ENCODE peak calls at places on chromosome 6, in eight cellular contexts. A, I, Y, F, P, R, H and C are unnamed samples. For H3K4me1, the result is how much of the 10 kb centered on the place peaks cover.

GRCh38 chr6:14544689-14545088 is 427.1 kb downstream of the CD83 start:
- DNase-seq in A (no peak), I (no peak), Y (no peak), F (no peak), P (no peak), R (no peak), H (no peak), C (no peak)

GRCh38 chr6:21128601-21129000 is 464.9 kb upstream of the SOX4 start:
- DNase-seq in A (no peak), I (no peak), Y (no peak), F (no peak), P (no peak), R (no peak), H (no peak), C (no peak)

GRCh38 chr6:130020106-130020851 is 1.9 kb downstream of the L3MBTL3 start:
- DNase-seq in A (peak), I (peak), Y (peak), F (no peak), P (peak), R (peak), H (peak), C (peak)

GRCh38 chr6:127514396-127515227 is 4.5 kb downstream of the MTCL3 start:
- DNase-seq in A (peak), I (peak), Y (peak), F (peak), P (no peak), R (peak), H (peak), C (peak)

GRCh38 chr6:167993831-167994230 is 3.6 kb upstream of the KIF25 start:
- DNase-seq in A (no peak), I (no peak), Y (no peak), F (no peak), P (no peak), R (no peak), H (no peak), C (no peak)

GRCh38 chr6:168101201-168102092 is 22.4 kb upstream of the FRMD1 start:
- DNase-seq in A (no peak), I (peak), Y (no peak), F (no peak), P (no peak), R (no peak), H (no peak), C (no peak)

GRCh38 chr6:111985202-111985731 is 68.6 kb upstream of the CCN6 start:
- DNase-seq in A (peak), I (no peak), Y (no peak), F (peak), P (peak), R (no peak), H (no peak), C (no peak)

GRCh38 chr6:167826230-167827061 is at the start of gene AFDN:
- DNase-seq in A (peak), I (peak), Y (peak), F (peak), P (no peak), R (peak), H (peak), C (peak)

GRCh38 chr6:164749126-164749758 is 560.2 kb downstream of the C6orf118 start:
- DNase-seq in A (no peak), I (no peak), Y (no peak), F (no peak), P (no peak), R (no peak), H (no peak), C (peak)

GRCh38 chr6:14601490-14601889 is 483.9 kb downstream of the CD83 start:
- DNase-seq in A (no peak), I (no peak), Y (no peak), F (no peak), P (no peak), R (no peak), H (no peak), C (no peak)

GRCh38 chr6:143605894-143606293 is 71.9 kb upstream of the PHACTR2 start:
- DNase-seq in A (no peak), I (no peak), Y (no peak), F (no peak), P (no peak), R (no peak), H (no peak), C (no peak)

GRCh38 chr6:21931641-21932335 is 338.2 kb downstream of the SOX4 start:
- DNase-seq in A (peak), I (no peak), Y (no peak), F (peak), P (no peak), R (no peak), H (no peak), C (no peak)

GRCh38 chr6:84774174-84775158 is 10.1 kb upstream of the TBX18 start:
- DNase-seq in A (peak), I (peak), Y (peak), F (no peak), P (peak), R (no peak), H (no peak), C (peak)

GRCh38 chr6:28531479-28532128 is 5.9 kb downstream of the GPX5 start:
- DNase-seq in A (no peak), I (no peak), Y (no peak), F (no peak), P (no peak), R (no peak), H (no peak), C (no peak)

GRCh38 chr6:107988570-107988969 is 30.6 kb upstream of the SEC63 start:
- DNase-seq in A (no peak), I (no peak), Y (no peak), F (no peak), P (no peak), R (no peak), H (no peak), C (no peak)

GRCh38 chr6:139007428-139007827 is 19.4 kb upstream of the REPS1 start:
- DNase-seq in A (no peak), I (no peak), Y (no peak), F (no peak), P (no peak), R (no peak), H (no peak), C (no peak)

GRCh38 chr6:13268914-13269532 is 59.3 kb downstream of the TBC1D7 start:
- DNase-seq in A (peak), I (no peak), Y (no peak), F (peak), P (no peak), R (no peak), H (no peak), C (no peak)

GRCh38 chr6:28597924-28598323 is 72.2 kb downstream of the GPX5 start:
- DNase-seq in A (no peak), I (no peak), Y (peak), F (no peak), P (no peak), R (no peak), H (no peak), C (peak)

GRCh38 chr6:34423254-34423653 is 2.6 kb downstream of the RPS10 start:
- DNase-seq in A (no peak), I (no peak), Y (no peak), F (peak), P (no peak), R (no peak), H (no peak), C (no peak)

GRCh38 chr6:17098538-17098937 is 3.3 kb upstream of the STMND1 start:
- DNase-seq in A (no peak), I (no peak), Y (no peak), F (peak), P (no peak), R (no peak), H (no peak), C (no peak)

GRCh38 chr6:119110601-119111548 is 32.4 kb upstream of the FAM184A start:
- DNase-seq in A (peak), I (no peak), Y (peak), F (peak), P (peak), R (peak), H (no peak), C (peak)

GRCh38 chr6:33029297-33030184 is 20.1 kb upstream of the HLA-DOA start:
- DNase-seq in A (no peak), I (peak), Y (peak), F (peak), P (no peak), R (no peak), H (peak), C (no peak)

GRCh38 chr6:79526897-79527296 is 10.3 kb downstream of the LCA5 start:
- DNase-seq in A (no peak), I (no peak), Y (no peak), F (no peak), P (no peak), R (no peak), H (no peak), C (no peak)

GRCh38 chr6:83615025-83615999 is 93.6 kb downstream of the SNAP91 start:
- DNase-seq in A (peak), I (peak), Y (no peak), F (peak), P (peak), R (no peak), H (no peak), C (peak)

GRCh38 chr6:296151-297122 is 4.2 kb downstream of the DUSP22 start:
- DNase-seq in A (no peak), I (peak), Y (no peak), F (no peak), P (peak), R (peak), H (no peak), C (no peak)

GRCh38 chr6:90285611-90286381 is 10.8 kb downstream of the BACH2 start:
- DNase-seq in A (peak), I (peak), Y (peak), F (peak), P (peak), R (peak), H (peak), C (peak)

GRCh38 chr6:158244373-158244772 is 67.9 kb upstream of the TULP4 start:
- DNase-seq in A (no peak), I (no peak), Y (no peak), F (no peak), P (no peak), R (no peak), H (no peak), C (no peak)

GRCh38 chr6:107638493-107638892 is 148.6 kb downstream of the SOBP start:
- DNase-seq in A (no peak), I (no peak), Y (no peak), F (no peak), P (no peak), R (no peak), H (no peak), C (no peak)

GRCh38 chr6:82006027-82006738 is 241.4 kb downstream of the IBTK start:
- DNase-seq in A (peak), I (no peak), Y (peak), F (peak), P (no peak), R (no peak), H (no peak), C (peak)

GRCh38 chr6:17022604-17023003 is 79.2 kb upstream of the STMND1 start:
- DNase-seq in A (no peak), I (no peak), Y (no peak), F (no peak), P (no peak), R (no peak), H (no peak), C (no peak)

GRCh38 chr6:63936399-63936798 is 300.8 kb downstream of the PHF3 start:
- DNase-seq in A (no peak), I (no peak), Y (no peak), F (no peak), P (no peak), R (no peak), H (no peak), C (no peak)

GRCh38 chr6:44176935-44177509 is 18.4 kb downstream of the CAPN11 start:
- DNase-seq in A (no peak), I (no peak), Y (no peak), F (no peak), P (peak), R (peak), H (no peak), C (no peak)

GRCh38 chr6:154138806-154139205 is 99.8 kb downstream of the OPRM1 start:
- DNase-seq in A (peak), I (no peak), Y (no peak), F (no peak), P (no peak), R (no peak), H (peak), C (no peak)

GRCh38 chr6:17994019-17994418 is 6.6 kb upstream of the KIF13A start:
- DNase-seq in A (no peak), I (no peak), Y (no peak), F (peak), P (no peak), R (no peak), H (no peak), C (no peak)

GRCh38 chr6:106528521-106528920 is 100.8 kb downstream of the RTN4IP1 start:
- DNase-seq in A (no peak), I (no peak), Y (no peak), F (no peak), P (no peak), R (no peak), H (no peak), C (no peak)
- H3K4me1 ChIP-seq in A (under half), I (under half), Y (under half), F (under half), P (half or more), R (under half), H (under half), C (under half)

GRCh38 chr6:73903155-73903554 is 207.2 kb downstream of the CD109 start:
- DNase-seq in A (no peak), I (no peak), Y (no peak), F (no peak), P (no peak), R (no peak), H (no peak), C (no peak)

GRCh38 chr6:73901311-73901710 is 205.3 kb downstream of the CD109 start:
- DNase-seq in A (no peak), I (no peak), Y (no peak), F (no peak), P (no peak), R (no peak), H (no peak), C (no peak)

GRCh38 chr6:73893696-73894095 is 197.7 kb downstream of the CD109 start:
- DNase-seq in A (no peak), I (no peak), Y (no peak), F (no peak), P (no peak), R (no peak), H (no peak), C (no peak)

GRCh38 chr6:73901986-73902385 is 206.0 kb downstream of the CD109 start:
- DNase-seq in A (no peak), I (no peak), Y (no peak), F (no peak), P (no peak), R (no peak), H (no peak), C (no peak)

DNA sequence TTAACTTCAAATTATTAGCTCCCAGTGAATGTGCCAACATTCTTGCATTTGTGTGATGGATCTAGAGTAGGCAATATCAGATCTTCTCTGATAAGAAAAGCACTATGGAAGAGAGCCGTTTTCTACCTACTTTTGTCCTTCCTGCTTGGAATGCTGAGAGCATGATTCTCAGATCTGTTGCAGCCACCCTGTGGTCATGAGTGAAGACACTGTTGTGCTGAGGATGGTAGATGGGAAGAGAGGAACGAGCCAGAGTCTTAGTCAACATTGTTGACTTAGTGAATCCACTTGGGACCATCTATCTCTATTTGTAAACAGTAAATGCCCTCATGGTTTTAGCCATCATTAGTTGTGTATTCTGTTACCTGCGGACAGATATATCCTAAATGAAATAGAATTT is 202.6 kb downstream of the CD109 start:
- DNase-seq in A (no peak), I (no peak), Y (no peak), F (no peak), P (no peak), R (no peak), H (no peak), C (no peak)
- TF ChIP-seq CTCF in A (peak), I (no peak), Y (no peak), F (no peak), P (no peak), R (no peak), H (no peak), C (no peak)

DNA sequence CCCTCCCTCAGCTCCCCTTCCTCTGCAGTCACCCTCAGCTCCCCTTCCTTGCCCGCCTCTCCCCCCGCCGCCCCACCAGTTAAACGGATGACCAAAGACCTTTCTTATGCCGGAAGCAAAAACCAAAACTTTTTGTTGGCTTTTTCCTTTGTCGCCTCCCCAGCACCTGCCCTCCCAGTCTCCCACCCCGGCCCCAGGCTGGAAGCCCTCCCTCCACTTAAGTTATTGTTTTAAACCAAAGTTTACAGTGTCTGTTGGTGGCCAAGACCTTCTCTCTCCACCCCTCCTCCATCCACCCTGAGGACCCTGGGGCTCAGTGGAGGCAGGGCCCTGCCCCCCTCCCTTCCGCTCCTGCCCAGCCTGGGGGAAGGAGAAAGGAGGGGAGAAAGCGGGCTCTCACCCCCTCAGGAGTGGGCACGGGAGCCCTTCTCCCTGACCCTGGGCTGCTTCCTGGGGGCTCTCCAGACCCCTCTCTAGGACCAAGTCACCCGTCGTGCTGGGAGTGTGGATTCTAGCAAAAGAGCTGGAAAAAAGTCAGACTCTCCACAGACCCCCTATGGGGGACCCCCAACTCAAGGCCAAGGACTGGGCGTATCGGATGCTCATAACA is 38.3 kb upstream of the MDFI start:
- DNase-seq in A (no peak), I (peak), Y (no peak), F (no peak), P (no peak), R (no peak), H (no peak), C (no peak)
- H3K4me3 ChIP-seq in A (no peak), I (no peak), Y (no peak), F (no peak), P (no peak), R (no peak), H (no peak), C (no peak)

DNA sequence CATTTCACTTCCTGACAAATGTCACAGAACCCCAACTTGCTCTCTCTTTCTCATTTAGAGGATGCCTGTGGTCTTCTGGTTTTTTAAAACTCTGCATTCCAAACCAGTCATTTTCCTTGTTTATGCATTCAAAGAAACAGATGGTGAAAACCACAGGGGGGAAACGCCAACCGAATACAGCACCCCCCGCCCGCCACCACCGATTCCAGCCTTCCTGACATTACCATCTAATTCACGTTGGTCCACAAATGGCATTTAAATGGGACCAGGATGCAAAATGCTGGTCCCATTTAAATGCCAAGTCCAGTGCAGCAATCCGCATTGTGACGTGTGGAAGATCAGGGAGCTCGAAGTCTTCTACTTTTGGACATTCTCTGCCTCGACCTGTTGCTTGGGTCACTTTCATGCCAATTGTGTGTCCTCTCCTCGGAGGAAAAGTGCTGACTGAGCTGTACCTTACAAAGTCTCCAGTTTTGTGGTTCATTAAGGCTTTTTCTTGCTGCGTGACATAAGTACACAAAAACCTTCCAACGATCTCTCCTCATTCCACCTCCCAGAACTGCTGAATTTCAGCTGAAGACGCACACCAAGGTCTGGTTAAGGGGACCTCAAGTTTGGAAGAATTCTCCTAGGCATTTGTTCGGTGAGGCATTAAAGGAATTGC is 35.8 kb downstream of the NEDD9 start:
- DNase-seq in A (no peak), I (no peak), Y (no peak), F (peak), P (no peak), R (no peak), H (no peak), C (no peak)
- H3K4me1 ChIP-seq in A (under half), I (under half), Y (under half), F (under half), P (half or more), R (under half), H (under half), C (under half)

GRCh38 chr6:10850728-10851127 is 12.4 kb upstream of the MAK start:
- DNase-seq in A (no peak), I (no peak), Y (no peak), F (no peak), P (no peak), R (no peak), H (no peak), C (no peak)

GRCh38 chr6:10843554-10843953 is 5.2 kb upstream of the MAK start:
- DNase-seq in A (no peak), I (no peak), Y (no peak), F (no peak), P (no peak), R (no peak), H (no peak), C (no peak)

GRCh38 chr6:10852281-10852965 is 14.1 kb upstream of the MAK start:
- DNase-seq in A (no peak), I (no peak), Y (no peak), F (no peak), P (no peak), R (no peak), H (no peak), C (no peak)

GRCh38 chr6:10847684-10848083 is 9.3 kb upstream of the MAK start:
- DNase-seq in A (no peak), I (no peak), Y (no peak), F (no peak), P (no peak), R (no peak), H (no peak), C (no peak)
- TF ChIP-seq CTCF in A (peak), I (no peak), Y (peak), F (peak), P (no peak), R (peak), H (no peak), C (peak)